ENCODE peak calls at places on chromosomes 11 and 22, in six cellular contexts. Q, V, R, S, N and E are unnamed samples.

GRCh38 chr11:132444891-132445290 is 1074.5 kb downstream of the NTM start:
- DNase-seq in Q (no peak), V (no peak), R (no peak), S (peak; percentile 30), N (no peak), E (no peak)

GRCh38 chr11:9461760-9462134 is 935 bp downstream of the ZNF143 start:
- DNase-seq in Q (peak; percentile 45), V (no peak), R (peak; percentile 68), S (no peak), N (peak; percentile 33), E (no peak)

GRCh38 chr22:28505416-28506156 is 174.1 kb downstream of the TTC28 start:
- DNase-seq in Q (no peak), V (no peak), R (no peak), S (no peak), N (no peak), E (no peak)

GRCh38 chr11:132858203-132858602 is 674.1 kb downstream of the OPCML start:
- DNase-seq in Q (no peak), V (no peak), R (peak; percentile 57), S (peak; percentile 23), N (peak; percentile 18), E (no peak)

GRCh38 chr11:80462211-80462610 is 1021.4 kb upstream of the TENM4 start:
- DNase-seq in Q (no peak), V (no peak), R (no peak), S (no peak), N (no peak), E (no peak)

GRCh38 chr11:111871693-111872161 is 346 bp upstream of the ALG9 start:
- DNase-seq in Q (no peak), V (no peak), R (peak; percentile 26), S (no peak), N (no peak), E (no peak)

GRCh38 chr22:46233231-46233630 is 16.9 kb downstream of the CDPF1 start:
- DNase-seq in Q (peak; percentile 65), V (no peak), R (no peak), S (peak; percentile 66), N (no peak), E (no peak)

GRCh38 chr11:71527576-71528210 is 626 bp downstream of the KRTAP5-7 start:
- DNase-seq in Q (no peak), V (no peak), R (no peak), S (no peak), N (no peak), E (peak; percentile 32)

GRCh38 chr22:30324008-30324730 is 2.6 kb downstream of the TBC1D10A start:
- DNase-seq in Q (no peak), V (no peak), R (no peak), S (no peak), N (no peak), E (no peak)

GRCh38 chr11:19766206-19766605 is 53.6 kb downstream of the NAV2 start:
- DNase-seq in Q (peak; percentile 41), V (no peak), R (no peak), S (no peak), N (no peak), E (no peak)

GRCh38 chr22:40443675-40444482 is 73.5 kb downstream of the SGSM3 start:
- DNase-seq in Q (no peak), V (no peak), R (no peak), S (no peak), N (no peak), E (peak; percentile 84)

GRCh38 chr11:28983780-28984179 is 875.6 kb downstream of the METTL15 start:
- DNase-seq in Q (no peak), V (no peak), R (no peak), S (no peak), N (no peak), E (no peak)

GRCh38 chr11:88575876-88576275 is 238.3 kb upstream of the CTSC start:
- DNase-seq in Q (peak; percentile 67), V (no peak), R (no peak), S (no peak), N (no peak), E (no peak)